ENCODE peak calls at places on chromosomes 13 and 19, in ten cellular contexts. C, O, I, A, K, L, X, F, T and Y are unnamed samples. For H3K4me1, the result is how much of the 10 kb centered on the place peaks cover.

GRCh38 chr13:27921421-27921960 is 1.7 kb downstream of the PDX1 start:
- DNase-seq in K (no peak), L (no peak), T (no peak), I (no peak), C (no peak), O (no peak), X (no peak), A (no peak), F (no peak), Y (no peak)

GRCh38 chr19:18254546-18255500 is 19.4 kb downstream of the IQCN start:
- DNase-seq in T (no peak), L (peak), F (no peak), K (no peak), X (no peak), A (peak), I (no peak), C (no peak), O (peak), Y (no peak)

GRCh38 chr13:114067886-114068722 is 64.3 kb downstream of the RASA3 start:
- DNase-seq in X (no peak), O (peak), F (no peak), C (no peak), K (no peak), A (no peak), T (peak), L (no peak), I (no peak), Y (no peak)

GRCh38 chr19:28519950-28520861 is 692.7 kb downstream of the UQCRFS1 start:
- DNase-seq in F (no peak), X (no peak), L (peak), O (no peak), I (no peak), A (no peak), T (no peak), C (no peak), K (no peak), Y (no peak)

GRCh38 chr19:2805991-2806649 is 13.5 kb upstream of the ZNF554 start:
- DNase-seq in X (no peak), A (no peak), T (no peak), O (no peak), C (no peak), L (no peak), I (no peak), F (no peak), K (no peak), Y (no peak)

GRCh38 chr13:111329641-111330040 is 9.2 kb downstream of the TEX29 start:
- DNase-seq in L (no peak), C (no peak), O (no peak), A (no peak), K (no peak), I (no peak), F (no peak), X (no peak), T (no peak), Y (no peak)

GRCh38 chr13:99982021-99982740 is 597 bp downstream of the ZIC2 start:
- DNase-seq in X (peak), L (peak), A (no peak), I (peak), F (no peak), K (peak), O (no peak), T (no peak), C (no peak), Y (no peak)

GRCh38 chr13:67230243-67230773 is at the start of gene PCDH9:
- DNase-seq in A (peak), K (peak), F (peak), L (peak), X (peak), C (peak), T (peak), I (peak), O (peak), Y (peak)

GRCh38 chr13:34250151-34250550 is 432.2 kb downstream of the RFC3 start:
- DNase-seq in L (no peak), K (no peak), C (no peak), F (no peak), A (no peak), X (no peak), O (no peak), T (no peak), I (no peak), Y (no peak)

GRCh38 chr19:7340959-7341837 is 7.5 kb upstream of the ARHGEF18 start:
- DNase-seq in I (peak), X (peak), A (peak), C (peak), F (peak), T (peak), O (peak), K (peak), L (no peak), Y (peak)

GRCh38 chr13:109273326-109273751 is 513.0 kb downstream of the IRS2 start:
- DNase-seq in C (no peak), A (no peak), I (no peak), X (no peak), L (no peak), O (no peak), T (no peak), F (no peak), K (peak), Y (no peak)

GRCh38 chr13:49543656-49544055 is 41.7 kb downstream of the RCBTB1 start:
- DNase-seq in A (no peak), I (no peak), X (no peak), L (no peak), F (no peak), O (no peak), C (no peak), K (no peak), T (no peak), Y (no peak)

GRCh38 chr19:27974082-27974513 is 1238.9 kb downstream of the UQCRFS1 start:
- DNase-seq in O (peak), L (no peak), F (peak), I (no peak), A (peak), C (no peak), X (peak), K (peak), T (no peak), Y (no peak)

GRCh38 chr19:19053508-19054314 is 10.1 kb upstream of the SLC25A42 start:
- DNase-seq in C (peak), A (peak), X (peak), T (peak), L (peak), O (peak), F (peak), I (no peak), K (peak), Y (no peak)

GRCh38 chr13:79549355-79550106 is 68.6 kb downstream of the NDFIP2 start:
- DNase-seq in A (no peak), O (no peak), X (no peak), T (no peak), C (no peak), I (no peak), L (no peak), F (no peak), K (no peak), Y (no peak)

GRCh38 chr19:33429891-33430673 is 56.6 kb downstream of the CEBPG start:
- DNase-seq in T (peak), X (no peak), F (no peak), C (peak), L (no peak), K (no peak), A (no peak), I (peak), O (no peak), Y (no peak)

GRCh38 chr19:4428326-4428975 is 26.0 kb downstream of the CHAF1A start:
- DNase-seq in F (no peak), K (no peak), A (no peak), T (no peak), I (no peak), L (no peak), C (no peak), X (no peak), O (no peak), Y (no peak)

GRCh38 chr19:50516456-50516855 is 2.7 kb upstream of the ASPDH start:
- DNase-seq in L (no peak), F (no peak), T (no peak), O (no peak), X (no peak), A (no peak), K (no peak), C (no peak), I (peak), Y (no peak)

GRCh38 chr19:33273881-33274662 is 28.3 kb downstream of the CEBPA start:
- DNase-seq in X (no peak), L (no peak), O (peak), I (no peak), T (no peak), A (peak), C (no peak), F (peak), K (peak), Y (peak)

GRCh38 chr19:18414504-18415176 is 4.6 kb upstream of the SSBP4 start:
- DNase-seq in I (no peak), X (peak), O (no peak), K (peak), C (peak), L (no peak), F (no peak), A (no peak), T (no peak), Y (no peak)

GRCh38 chr19:56930647-56931592 is 90.4 kb upstream of the PEG3 start:
- DNase-seq in L (no peak), K (no peak), I (no peak), C (no peak), O (no peak), F (peak), T (no peak), X (no peak), A (no peak), Y (no peak)

GRCh38 chr13:54337526-54337925 is 1308.9 kb downstream of the OLFM4 start:
- DNase-seq in X (no peak), A (no peak), L (no peak), I (no peak), T (no peak), C (no peak), K (no peak), O (no peak), F (no peak), Y (no peak)

GRCh38 chr13:99256709-99257108 is 1.5 kb downstream of the GPR18 start:
- DNase-seq in A (no peak), K (no peak), I (no peak), X (no peak), C (no peak), L (no peak), T (no peak), F (no peak), O (no peak), Y (no peak)

GRCh38 chr19:18519962-18520847 is 1.7 kb downstream of the ELL start:
- DNase-seq in F (peak), L (no peak), I (no peak), T (peak), O (peak), X (no peak), C (peak), K (peak), A (peak), Y (peak)

GRCh38 chr13:35475960-35476943 is at the start of gene MAB21L1:
- DNase-seq in C (peak), A (peak), I (peak), L (peak), O (peak), T (peak), K (no peak), F (no peak), X (no peak), Y (peak)

GRCh38 chr13:36353001-36353400 is 6.8 kb upstream of the SPART start:
- DNase-seq in L (no peak), I (no peak), T (no peak), X (no peak), A (no peak), K (no peak), O (no peak), F (no peak), C (no peak), Y (no peak)

GRCh38 chr19:40282920-40283319 is 2.2 kb downstream of the AKT2 start:
- DNase-seq in F (no peak), T (peak), I (no peak), O (no peak), X (no peak), K (no peak), A (no peak), C (no peak), L (no peak), Y (no peak)

GRCh38 chr19:40284501-40285352 is at the start of gene AKT2:
- DNase-seq in O (no peak), L (peak), C (peak), T (peak), K (no peak), X (peak), F (no peak), A (no peak), I (peak), Y (peak)

GRCh38 chr19:40283414-40284250 is 1.5 kb downstream of the AKT2 start:
- DNase-seq in X (peak), O (no peak), L (no peak), T (peak), I (no peak), C (no peak), A (no peak), K (no peak), F (peak), Y (no peak)

GRCh38 chr19:40285353-40286234 is 449 bp upstream of the AKT2 start:
- DNase-seq in O (peak), A (peak), F (peak), L (peak), T (peak), C (peak), I (peak), X (peak), K (peak), Y (peak)

GRCh38 chr19:40284251-40284500 is 969 bp downstream of the AKT2 start:
- DNase-seq in I (no peak), X (no peak), F (no peak), L (no peak), O (no peak), T (no peak), C (no peak), A (no peak), K (no peak), Y (no peak)
- TF ChIP-seq POLR2A in I (no peak), X (no peak), F (no peak), L (no peak), O (no peak), T (no peak), C (no peak), A (no peak), K (no peak), Y (no peak)

GRCh38 chr13:51620165-51620983 is 36.1 kb downstream of the WDFY2 start:
- DNase-seq in K (no peak), O (no peak), I (no peak), X (no peak), L (no peak), F (peak), T (no peak), C (no peak), A (no peak), Y (no peak)
- H3K4me1 ChIP-seq in K (under half), O (under half), I (half or more), X (under half), L (under half), F (half or more), T (under half), C (under half), A (under half), Y (half or more)

GRCh38 chr19:55353803-55354697 is 469 bp downstream of the COX6B2 start:
- DNase-seq in O (peak), K (peak), T (peak), A (peak), L (peak), I (no peak), C (peak), X (peak), F (no peak), Y (no peak)
- TF ChIP-seq EP300 in O (no peak), K (no peak), T (no peak), A (no peak), L (no peak), I (no peak), C (no peak), X (no peak), F (no peak), Y (no peak)

GRCh38 chr13:30617315-30618185 is at the start of gene USPL1:
- DNase-seq in T (peak), O (peak), L (peak), I (peak), C (peak), K (peak), X (peak), A (peak), F (peak), Y (peak)
- TF ChIP-seq POLR2A in T (peak), O (peak), L (peak), I (peak), C (peak), K (peak), X (peak), A (no peak), F (peak), Y (peak)

GRCh38 chr19:58034476-58034790 is 608 bp downstream of the ZSCAN1 start:
- DNase-seq in F (no peak), X (no peak), L (no peak), K (no peak), C (no peak), T (no peak), O (no peak), A (no peak), I (no peak), Y (no peak)
- H3K4me1 ChIP-seq in F (under half), X (under half), L (under half), K (under half), C (under half), T (under half), O (under half), A (under half), I (under half), Y (under half)

DNA sequence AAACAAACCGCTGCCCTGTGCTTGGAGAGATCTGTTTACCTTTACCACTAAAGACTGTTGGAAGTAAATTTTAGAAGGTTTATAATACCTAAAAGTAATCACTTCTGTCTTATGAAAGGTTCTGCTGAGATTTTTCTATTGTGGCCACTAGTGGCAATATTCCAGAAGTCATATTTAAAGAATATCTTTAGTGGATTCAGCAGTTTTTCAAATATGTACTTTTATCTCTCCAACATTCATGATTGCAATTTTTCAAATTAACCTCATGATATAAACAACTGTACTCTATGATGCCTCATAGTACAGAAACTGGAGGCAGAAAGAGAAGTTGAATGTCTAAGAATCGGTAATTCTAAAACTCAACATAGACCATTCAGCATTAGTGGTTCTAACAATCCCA is 53.2 kb upstream of the USPL1 start:
- DNase-seq in A (no peak), L (no peak), T (no peak), I (no peak), X (no peak), C (no peak), F (no peak), K (no peak), O (no peak), Y (no peak)
- TF ChIP-seq EP300 in A (no peak), L (no peak), T (no peak), I (no peak), X (no peak), C (no peak), F (no peak), K (no peak), O (no peak), Y (no peak)

GRCh38 chr19:13171146-13171545 is 20.9 kb downstream of the IER2 start:
- DNase-seq in C (no peak), I (no peak), F (no peak), X (no peak), O (no peak), L (no peak), K (no peak), A (no peak), T (no peak), Y (no peak)

GRCh38 chr19:13172335-13173128 is 22.3 kb downstream of the IER2 start:
- DNase-seq in L (peak), F (no peak), K (peak), C (peak), I (peak), A (peak), X (peak), T (peak), O (peak), Y (peak)

GRCh38 chr19:13165091-13165997 is 15.1 kb downstream of the IER2 start:
- DNase-seq in A (no peak), K (peak), T (no peak), C (no peak), X (no peak), O (no peak), L (no peak), F (no peak), I (no peak), Y (no peak)

GRCh38 chr19:13173129-13173737 is 23.0 kb downstream of the IER2 start:
- DNase-seq in T (no peak), C (no peak), K (no peak), O (no peak), I (no peak), X (no peak), L (no peak), F (no peak), A (no peak), Y (no peak)

GRCh38 chr19:13169769-13170168 is 19.6 kb downstream of the IER2 start:
- DNase-seq in X (peak), T (no peak), A (peak), L (no peak), C (no peak), I (no peak), K (peak), O (peak), F (no peak), Y (no peak)
- TF ChIP-seq POLR2A in X (no peak), T (no peak), A (no peak), L (no peak), C (no peak), I (no peak), K (no peak), O (no peak), F (no peak), Y (no peak)

DNA sequence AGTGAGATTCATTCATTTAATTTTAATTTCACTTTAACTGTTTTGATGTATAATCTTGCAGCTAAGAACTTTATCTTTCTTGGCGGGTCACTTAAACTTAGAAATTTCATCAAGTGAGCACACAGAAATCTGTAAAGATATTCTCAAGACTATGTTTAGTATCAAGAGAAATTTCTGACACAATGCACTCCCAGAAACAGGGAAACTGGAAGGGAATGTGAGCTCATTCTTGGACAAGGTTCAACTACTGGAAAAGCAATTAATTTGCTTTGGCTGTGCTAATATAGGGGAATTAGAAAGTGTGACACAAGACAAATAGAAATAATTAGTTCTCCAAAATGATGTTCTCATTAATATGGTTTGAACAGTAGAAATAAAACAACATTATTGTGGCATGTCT is 402.3 kb downstream of the DACH1 start:
- DNase-seq in X (no peak), L (no peak), F (no peak), I (no peak), K (no peak), O (no peak), T (no peak), A (no peak), C (no peak), Y (no peak)
- H3K4me1 ChIP-seq in X (under half), L (under half), F (under half), I (under half), K (under half), O (under half), T (under half), A (under half), C (under half), Y (under half)

GRCh38 chr13:65504213-65504612 is 1725.9 kb downstream of the PCDH9 start:
- DNase-seq in T (no peak), K (no peak), L (no peak), A (no peak), O (no peak), F (no peak), I (no peak), X (no peak), C (no peak), Y (no peak)
- TF ChIP-seq EP300 in T (no peak), K (no peak), L (no peak), A (no peak), O (no peak), F (no peak), I (no peak), X (no peak), C (no peak), Y (no peak)